ENCODE peak calls at places on chromosomes 6 and 20, in six cellular contexts. W is naive thymus-derived CD4-positive, alpha-beta T cell; O is astrocyte of the spinal cord; P is transverse colon; S is bronchial epithelial cell; N is fibroblast of mammary gland. J is an unnamed sample.

GRCh38 chr6:78345882-78346281 is 521.5 kb upstream of the IRAK1BP1 start:
- DNase-seq in O (no peak), P (no peak), N (no peak), W (no peak), S (no peak), J (no peak)

GRCh38 chr20:13510837-13511488 is 127.8 kb downstream of the TASP1 start:
- DNase-seq in W (no peak), O (no peak), P (no peak), S (no peak), N (peak; percentile 78), J (peak; percentile 78)

GRCh38 chr6:88302769-88303230 is 136.7 kb upstream of the CNR1 start:
- DNase-seq in P (no peak), W (no peak), O (peak; percentile 35), S (no peak), N (peak; percentile 24), J (no peak)

GRCh38 chr20:47427746-47428145 is 71.2 kb upstream of the ZMYND8 start:
- DNase-seq in S (no peak), P (no peak), O (no peak), N (no peak), W (no peak), J (no peak)

GRCh38 chr20:37734228-37734980 is 40.6 kb downstream of the CTNNBL1 start:
- DNase-seq in S (no peak), N (peak; percentile 90), W (no peak), P (no peak), O (peak; percentile 49), J (peak; percentile 95)

GRCh38 chr20:9609892-9610502 is 95.6 kb downstream of the LAMP5 start:
- DNase-seq in S (peak; percentile 74), N (peak; percentile 77), P (peak; percentile 71), O (peak; percentile 77), W (no peak), J (peak; percentile 82)

GRCh38 chr6:87093651-87094050 is 1.3 kb downstream of the CGA start:
- DNase-seq in W (no peak), P (no peak), N (peak; percentile 10), O (peak; percentile 44), S (peak; percentile 12), J (peak; percentile 4)

GRCh38 chr6:158769228-158769627 is 49.9 kb downstream of the EZR start:
- DNase-seq in S (no peak), W (no peak), N (no peak), P (no peak), O (no peak), J (no peak)

GRCh38 chr20:13458860-13459451 is 179.8 kb downstream of the TASP1 start:
- DNase-seq in N (peak; percentile 59), O (peak; percentile 29), W (no peak), P (peak; percentile 18), S (peak; percentile 42), J (peak; percentile 66)

GRCh38 chr6:89433637-89434499 is 916 bp downstream of the ANKRD6 start:
- DNase-seq in O (no peak), W (peak; percentile 10), S (no peak), N (no peak), P (peak; percentile 20), J (no peak)

GRCh38 chr20:6496874-6497273 is 270.6 kb upstream of the BMP2 start:
- DNase-seq in S (no peak), N (no peak), P (no peak), O (no peak), W (no peak), J (no peak)

GRCh38 chr6:44955145-44955544 is 373.0 kb upstream of the RUNX2 start:
- DNase-seq in O (no peak), P (no peak), S (no peak), N (no peak), W (no peak), J (no peak)

GRCh38 chr20:49775229-49775693 is 37.4 kb upstream of the SLC9A8 start:
- DNase-seq in P (peak; percentile 80), O (peak; percentile 82), S (peak; percentile 69), W (no peak), N (peak; percentile 89), J (peak; percentile 85)

GRCh38 chr20:48275325-48275724 is 490.0 kb upstream of the SULF2 start:
- DNase-seq in N (peak; percentile 41), O (peak; percentile 14), W (no peak), S (no peak), P (no peak), J (peak; percentile 48)

GRCh38 chr20:56630506-56631317 is 1.6 kb downstream of the TFAP2C start:
- DNase-seq in N (peak; percentile 16), O (peak; percentile 67), W (no peak), P (no peak), S (no peak), J (no peak)

GRCh38 chr20:56631318-56631989 is 2.3 kb downstream of the TFAP2C start:
- DNase-seq in S (no peak), N (no peak), O (no peak), W (no peak), P (no peak), J (no peak)

GRCh38 chr20:56628873-56629463 is at the start of gene TFAP2C:
- DNase-seq in P (peak; percentile 81), W (no peak), S (peak; percentile 59), O (peak; percentile 64), N (peak; percentile 25), J (no peak)

GRCh38 chr20:56629464-56630085 is 469 bp downstream of the TFAP2C start:
- DNase-seq in W (no peak), N (no peak), O (no peak), S (no peak), P (no peak), J (no peak)

DNA sequence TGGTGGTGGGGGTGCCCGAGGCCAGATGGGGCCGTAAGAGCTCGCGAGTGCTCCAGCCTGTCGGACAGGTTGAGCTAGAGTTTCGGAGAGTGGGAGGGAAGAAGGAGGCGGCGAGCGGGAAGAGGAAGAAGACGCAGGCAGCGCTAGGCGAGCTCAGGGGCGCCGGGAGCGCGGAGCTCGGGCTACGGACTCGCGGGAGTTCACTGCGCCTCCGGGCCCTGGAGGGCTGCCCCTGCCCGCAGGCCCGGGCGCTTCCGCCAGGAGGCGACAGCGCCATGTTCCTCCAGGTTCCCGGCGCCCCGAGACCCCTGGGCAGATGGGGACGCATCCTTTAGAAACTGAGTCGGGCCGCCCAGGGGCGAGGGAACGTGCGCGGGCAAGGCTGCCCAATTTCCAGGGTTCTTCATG is 984 bp downstream of the TFAP2C start:
- DNase-seq in S (peak; percentile 83), P (peak; percentile 64), W (no peak), N (peak; percentile 56), O (peak; percentile 87), J (no peak)
- H3K4me3 ChIP-seq in S (peak overlapping the region; percentile 95), P (peak overlapping the region; percentile 49), W (no peak overlapping the region), N (peak overlapping the region; percentile 47), O (peak overlapping the region; percentile 72), J (no peak overlapping the region)

DNA sequence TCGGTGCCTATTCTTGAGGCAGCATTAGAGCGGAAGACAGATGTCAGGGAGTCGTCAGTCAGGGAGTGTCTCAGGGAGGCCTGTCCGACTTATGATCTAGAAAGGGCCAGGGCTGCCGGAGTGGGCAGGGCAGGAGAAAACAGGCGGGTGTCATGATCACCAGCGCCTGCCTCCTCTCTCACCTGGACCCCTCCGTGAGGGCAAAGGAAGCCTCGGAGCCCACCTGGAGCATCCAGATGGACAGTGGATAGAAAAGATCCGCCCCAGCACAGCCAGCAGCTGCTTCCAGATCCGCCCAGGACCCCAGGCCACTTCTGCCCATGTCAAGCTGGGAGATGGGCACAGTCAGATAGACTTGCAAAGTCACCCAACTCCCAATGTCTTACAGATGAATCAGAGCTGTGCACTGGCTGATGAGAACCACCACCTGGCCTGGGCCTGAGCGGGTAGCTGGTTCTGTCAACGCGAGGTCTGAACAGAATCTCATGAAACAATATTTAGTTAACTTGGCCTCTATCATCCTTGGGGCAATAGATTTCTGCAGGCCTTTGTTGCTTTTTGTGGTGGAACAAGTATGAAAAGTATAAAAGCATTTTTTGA is 22.2 kb downstream of the PSMG4 start:
- DNase-seq in P (peak; percentile 5), N (no peak), W (no peak), O (peak; percentile 51), S (no peak), J (peak; percentile 30)
- H3K4me3 ChIP-seq in P (no peak overlapping the region), N (no peak overlapping the region), W (no peak overlapping the region), O (no peak overlapping the region), S (no peak overlapping the region), J (no peak overlapping the region)

GRCh38 chr6:139325003-139325600 is 33.3 kb upstream of the TXLNB start:
- DNase-seq in N (no peak), P (no peak), W (no peak), O (no peak), S (no peak), J (no peak)
- H3K4me3 ChIP-seq in N (no peak overlapping the region), P (no peak overlapping the region), W (no peak overlapping the region), O (no peak overlapping the region), S (no peak overlapping the region), J (no peak overlapping the region)

GRCh38 chr6:33288141-33288941 is 698 bp downstream of the WDR46 start:
- DNase-seq in W (no peak), P (no peak), N (no peak), S (no peak), O (no peak), J (no peak)

GRCh38 chr6:33289784-33290315 is 449 bp downstream of the PFDN6 start:
- DNase-seq in W (no peak), S (no peak), O (no peak), P (no peak), N (no peak), J (no peak)

GRCh38 chr6:33288942-33289783 is at the start of the genes PFDN6 and WDR46:
- DNase-seq in S (peak; percentile 90), N (peak; percentile 87), W (peak; percentile 83), O (peak; percentile 95), P (peak; percentile 84), J (peak; percentile 89)

GRCh38 chr6:33292996-33293682 is 3.7 kb downstream of the PFDN6 start:
- DNase-seq in P (no peak), N (no peak), S (no peak), O (no peak), W (no peak), J (no peak)

DNA sequence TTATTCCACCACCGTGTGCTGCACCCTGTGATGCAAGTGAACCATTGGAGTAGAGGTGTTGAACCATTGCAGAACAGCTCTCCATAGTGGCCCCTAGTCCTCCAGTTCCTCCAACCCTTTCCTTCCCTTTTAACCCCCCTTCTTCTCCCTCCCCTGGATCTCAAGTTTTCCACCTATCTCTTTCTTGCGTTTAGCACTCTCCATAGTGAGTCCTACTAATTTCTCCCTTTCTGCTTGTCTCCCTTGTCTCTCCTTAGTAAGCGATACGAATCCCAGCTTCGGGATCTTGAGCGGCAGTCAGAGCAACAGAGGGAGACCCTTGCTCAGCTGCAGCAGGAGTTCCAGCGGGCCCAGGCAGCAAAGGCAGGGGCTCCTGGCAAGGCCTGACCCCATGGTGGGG is 1.1 kb downstream of the PFDN6 start:
- DNase-seq in O (no peak), S (no peak), P (no peak), W (no peak), N (no peak), J (no peak)
- H3K4me3 ChIP-seq in O (peak overlapping the region; percentile 95), S (peak overlapping the region; percentile 80), P (peak overlapping the region; percentile 69), W (no peak overlapping the region), N (peak overlapping the region; percentile 96), J (peak overlapping the region; percentile 94)

DNA sequence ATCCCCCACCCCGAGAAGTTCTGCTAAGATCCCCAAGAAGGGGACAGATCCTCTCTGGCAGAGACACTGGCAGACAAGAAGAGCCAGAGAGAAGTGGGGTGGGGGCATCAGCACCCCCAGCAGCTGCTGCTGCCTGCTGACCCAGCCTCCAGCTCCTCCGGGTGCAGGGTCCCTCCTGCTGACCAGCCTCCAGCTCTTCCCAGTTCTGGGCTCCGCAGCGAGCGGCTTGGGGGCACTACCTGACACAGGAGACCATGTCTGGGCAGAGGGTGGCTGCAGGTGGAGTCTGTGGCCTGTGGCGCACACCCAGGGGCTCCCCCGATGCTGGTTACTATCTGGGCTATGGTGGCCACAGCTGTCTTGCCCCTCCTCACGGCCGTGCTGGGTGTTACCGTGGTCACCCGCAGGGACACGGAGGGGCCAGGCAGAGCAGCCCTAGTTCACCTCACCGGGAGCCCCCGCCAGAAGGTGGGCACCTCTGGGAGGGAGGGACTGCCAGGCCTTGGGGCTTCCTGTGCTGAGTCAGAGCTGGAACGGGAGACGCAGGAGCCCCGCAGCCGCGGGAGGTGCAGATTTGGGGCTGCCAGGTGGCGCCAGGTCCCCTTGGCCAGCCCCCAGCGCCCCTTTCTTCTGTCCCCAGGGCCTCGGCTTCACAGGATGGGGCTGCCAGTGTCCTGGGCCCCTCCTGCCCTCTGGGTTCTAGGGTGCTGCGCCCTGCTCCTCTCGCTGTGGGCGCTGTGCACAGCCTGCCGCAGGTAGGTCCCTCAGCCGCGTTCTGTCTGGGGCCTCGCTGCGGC is 627 bp downstream of the LIME1 start:
- DNase-seq in N (no peak), O (no peak), S (no peak), W (peak; percentile 62), P (peak; percentile 54), J (no peak)
- H3K4me3 ChIP-seq in N (no peak overlapping the region), O (no peak overlapping the region), S (no peak overlapping the region), W (peak overlapping the region; percentile 99), P (peak overlapping the region; percentile 40), J (no peak overlapping the region)